ENCODE peak calls at places on chromosomes 7 and 10, in seven cellular contexts. Z, B, U, K, F, O and J are unnamed samples.

GRCh38 chr7:2893411-2893861 is 49.3 kb upstream of the GNA12 start:
- DNase-seq in Z (no peak), B (no peak), U (no peak), K (no peak), F (no peak), O (no peak), J (no peak)

GRCh38 chr7:92823042-92823441 is 13.3 kb downstream of the CDK6 start:
- DNase-seq in Z (no peak), B (no peak), U (no peak), K (no peak), F (no peak), O (no peak), J (no peak)

GRCh38 chr7:114527589-114527988 is 113.0 kb downstream of the FOXP2 start:
- DNase-seq in Z (no peak), B (no peak), U (no peak), K (no peak), F (no peak), O (no peak), J (no peak)

GRCh38 chr7:158060216-158060615 is 527.4 kb downstream of the PTPRN2 start:
- DNase-seq in Z (no peak), B (no peak), U (no peak), K (no peak), F (no peak), O (no peak), J (no peak)

GRCh38 chr7:5429857-5430611 is 6.4 kb upstream of the TNRC18 start:
- DNase-seq in Z (no peak), B (peak; percentile 30), U (peak; percentile 27), K (no peak), F (peak; percentile 48), O (no peak), J (no peak)

GRCh38 chr7:131095346-131095745 is 232.3 kb upstream of the MKLN1 start:
- DNase-seq in Z (no peak), B (no peak), U (no peak), K (no peak), F (no peak), O (no peak), J (no peak)

GRCh38 chr10:115417585-115418265 is 324.6 kb downstream of the ATRNL1 start:
- DNase-seq in Z (peak; percentile 77), B (peak; percentile 37), U (peak; percentile 23), K (peak; percentile 58), F (peak; percentile 88), O (peak; percentile 70), J (peak; percentile 9)

GRCh38 chr7:140159487-140159886 is 17.3 kb downstream of the KDM7A start:
- DNase-seq in Z (no peak), B (peak; percentile 38), U (peak; percentile 44), K (no peak), F (peak; percentile 84), O (no peak), J (no peak)

GRCh38 chr10:119575998-119576397 is 20.8 kb downstream of the TIAL1 start:
- DNase-seq in Z (no peak), B (no peak), U (no peak), K (no peak), F (no peak), O (no peak), J (no peak)

GRCh38 chr7:35988818-35989217 is 164.2 kb upstream of the EEPD1 start:
- DNase-seq in Z (no peak), B (no peak), U (no peak), K (no peak), F (no peak), O (no peak), J (no peak)

GRCh38 chr7:18206331-18206730 is 178.7 kb upstream of the PRPS1L1 start:
- DNase-seq in Z (no peak), B (no peak), U (no peak), K (no peak), F (no peak), O (no peak), J (no peak)

GRCh38 chr10:46518028-46518725 is 38.3 kb downstream of the GPRIN2 start:
- DNase-seq in Z (peak; percentile 22), B (no peak), U (no peak), K (peak; percentile 43), F (no peak), O (no peak), J (no peak)

GRCh38 chr7:102044984-102045673 is 227.7 kb downstream of the CUX1 start:
- DNase-seq in Z (no peak), B (peak; percentile 93), U (no peak), K (no peak), F (no peak), O (no peak), J (no peak)

GRCh38 chr10:101295266-101295665 is 58.7 kb upstream of the BTRC start:
- DNase-seq in Z (no peak), B (no peak), U (no peak), K (no peak), F (no peak), O (no peak), J (no peak)

GRCh38 chr10:43120948-43121290 is 17.3 kb upstream of the CSGALNACT2 start:
- DNase-seq in Z (no peak), B (peak; percentile 8), U (peak; percentile 36), K (no peak), F (no peak), O (peak; percentile 38), J (no peak)

GRCh38 chr7:40987571-40987970 is 715.3 kb downstream of the INHBA start:
- DNase-seq in Z (no peak), B (peak; percentile 55), U (no peak), K (no peak), F (no peak), O (peak; percentile 21), J (no peak)

GRCh38 chr10:112231602-112232001 is 48.0 kb upstream of the GPAM start:
- DNase-seq in Z (no peak), B (no peak), U (no peak), K (no peak), F (no peak), O (no peak), J (no peak)

GRCh38 chr7:14457567-14458453 is 444.7 kb downstream of the DGKB start:
- DNase-seq in Z (peak; percentile 55), B (peak; percentile 82), U (peak; percentile 85), K (peak; percentile 61), F (peak; percentile 78), O (peak; percentile 77), J (peak; percentile 77)

GRCh38 chr10:71161429-71161828 is 50.9 kb upstream of the UNC5B start:
- DNase-seq in Z (no peak), B (peak; percentile 6), U (no peak), K (no peak), F (peak; percentile 43), O (peak; percentile 13), J (no peak)

GRCh38 chr7:144656960-144657359 is 178.9 kb downstream of the TPK1 start:
- DNase-seq in Z (peak; percentile 37), B (no peak), U (no peak), K (no peak), F (peak; percentile 49), O (no peak), J (peak; percentile 5)

GRCh38 chr7:120554960-120555571 is 282.1 kb downstream of the KCND2 start:
- DNase-seq in Z (peak; percentile 39), B (peak; percentile 47), U (peak; percentile 73), K (peak; percentile 56), F (peak; percentile 71), O (peak; percentile 68), J (peak; percentile 45)

GRCh38 chr7:114372619-114373018 is 42.0 kb upstream of the FOXP2 start:
- DNase-seq in Z (no peak), B (no peak), U (no peak), K (no peak), F (no peak), O (no peak), J (no peak)

GRCh38 chr7:33950047-33950714 is 44.8 kb downstream of the BMPER start:
- DNase-seq in Z (no peak), B (no peak), U (no peak), K (no peak), F (no peak), O (no peak), J (no peak)

GRCh38 chr7:152351168-152351567 is 84.6 kb downstream of the KMT2C start:
- DNase-seq in Z (no peak), B (peak; percentile 31), U (peak; percentile 55), K (no peak), F (no peak), O (peak; percentile 42), J (no peak)

DNA sequence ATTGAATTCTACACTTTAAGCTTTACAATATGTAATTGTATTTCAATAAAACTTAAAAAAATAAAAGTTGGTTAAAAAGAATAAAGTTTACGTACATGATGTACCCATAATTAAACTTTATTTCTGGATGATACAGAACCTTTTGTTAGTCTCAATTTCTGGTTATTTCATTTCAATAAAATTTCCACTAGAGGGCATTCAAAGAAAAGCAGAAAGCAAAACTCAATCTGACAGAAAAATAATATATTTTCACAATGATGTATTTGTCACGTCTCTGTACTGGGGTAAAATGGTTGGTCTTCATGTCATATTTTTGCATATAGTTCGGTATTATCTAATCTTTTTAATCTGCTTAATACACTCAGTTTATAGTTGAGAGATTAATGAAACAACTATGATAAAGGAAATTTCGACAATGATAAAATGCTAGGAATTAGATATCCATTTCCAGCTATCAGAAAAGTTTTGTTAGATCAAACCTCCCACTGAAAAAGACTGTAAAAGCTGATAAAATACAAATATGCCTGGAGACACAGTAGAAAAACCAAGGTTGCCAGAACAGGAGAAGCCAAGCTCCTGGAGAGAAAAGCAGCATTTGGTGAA is 27.4 kb downstream of the ASZ1 start:
- DNase-seq in Z (no peak), B (peak; percentile 5), U (peak; percentile 31), K (no peak), F (no peak), O (no peak), J (no peak)
- H2BK5ac ChIP-seq in Z (no peak overlapping the region), B (no peak overlapping the region), U (no peak overlapping the region), K (no peak overlapping the region), F (no peak overlapping the region), O (no peak overlapping the region), J (no peak overlapping the region)

DNA sequence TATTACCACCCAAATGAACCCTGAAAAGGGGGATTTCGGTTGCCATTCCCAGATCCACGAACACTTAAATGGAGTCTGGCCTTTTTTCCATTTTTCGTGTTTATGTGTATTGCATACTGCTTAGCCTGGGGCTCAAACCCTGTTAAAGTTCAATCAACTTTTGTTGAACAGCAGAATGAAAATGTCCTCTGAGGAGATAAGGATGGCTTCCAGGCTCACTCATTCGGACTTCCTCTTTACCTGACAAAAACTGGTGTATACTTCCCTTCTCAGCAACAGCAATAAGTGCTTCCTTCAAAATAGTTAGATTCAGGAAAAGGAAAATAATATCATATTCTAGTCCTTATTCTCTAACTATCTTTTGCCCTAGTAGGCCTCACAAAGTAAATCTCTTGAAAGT is 61.1 kb upstream of the ARID5B start:
- DNase-seq in Z (no peak), B (no peak), U (peak; percentile 39), K (no peak), F (no peak), O (no peak), J (no peak)
- H3K4me1 ChIP-seq in Z (no peaks in the 10 kb centered on the region), B (peaks cover 12% of the 10 kb centered on the region), U (peaks cover 3% of the 10 kb centered on the region), K (no peaks in the 10 kb centered on the region), F (peaks cover 3% of the 10 kb centered on the region), O (peaks cover 6% of the 10 kb centered on the region), J (no peaks in the 10 kb centered on the region)

GRCh38 chr10:4790922-4791321 is 35.1 kb upstream of the AKR1E2 start:
- DNase-seq in Z (no peak), B (no peak), U (no peak), K (no peak), F (no peak), O (no peak), J (no peak)
- H2BK5ac ChIP-seq in Z (no peak overlapping the region), B (no peak overlapping the region), U (no peak overlapping the region), K (no peak overlapping the region), F (no peak overlapping the region), O (no peak overlapping the region), J (no peak overlapping the region)

DNA sequence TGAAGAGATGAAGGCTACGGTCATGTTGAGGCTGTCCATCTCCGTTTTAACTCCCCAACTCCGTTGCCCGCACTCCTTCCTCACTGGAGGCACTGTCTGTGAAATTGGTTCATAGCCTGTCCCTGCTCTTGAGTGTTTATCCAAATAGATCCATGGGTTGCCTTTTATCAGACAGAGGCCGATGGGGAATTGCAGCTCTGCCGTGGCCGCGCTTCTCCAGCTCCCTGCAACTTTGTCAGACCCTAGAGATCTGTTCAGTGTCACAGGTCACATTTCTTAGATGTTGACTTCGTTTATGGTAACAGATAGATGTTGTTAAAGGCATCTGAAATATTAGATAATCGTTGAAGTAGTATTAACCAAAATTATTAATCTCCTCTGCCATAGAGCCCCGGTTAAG is 14.7 kb downstream of the PPP2R2D start:
- DNase-seq in Z (no peak), B (no peak), U (no peak), K (no peak), F (no peak), O (no peak), J (no peak)
- H3K4me1 ChIP-seq in Z (peaks cover 2% of the 10 kb centered on the region), B (no peaks in the 10 kb centered on the region), U (peaks cover 5% of the 10 kb centered on the region), K (no peaks in the 10 kb centered on the region), F (no peaks in the 10 kb centered on the region), O (peaks cover 11% of the 10 kb centered on the region), J (no peaks in the 10 kb centered on the region)